ENCODE peak calls at places on chromosomes 7 and 10, in seven cellular contexts. F, O, Q, V, C, B and K are unnamed samples.

GRCh38 chr7:116859323-116859722 is 3.1 kb upstream of the CAPZA2 start:
- DNase-seq in F (no peak), O (no peak), Q (no peak), V (no peak), C (no peak), B (no peak), K (no peak)

GRCh38 chr7:91347288-91347687 is 83.1 kb downstream of the FZD1 start:
- DNase-seq in F (no peak), O (no peak), Q (peak; percentile 32), V (no peak), C (no peak), B (peak; percentile 25), K (no peak)

GRCh38 chr10:105252908-105253307 is 611.8 kb downstream of the SORCS3 start:
- DNase-seq in F (no peak), O (no peak), Q (no peak), V (no peak), C (no peak), B (no peak), K (no peak)

GRCh38 chr7:100632951-100633717 is 8.2 kb downstream of the TFR2 start:
- DNase-seq in F (peak; percentile 60), O (peak; percentile 52), Q (peak; percentile 19), V (no peak), C (no peak), B (peak; percentile 23), K (peak; percentile 34)

GRCh38 chr10:74813860-74814259 is 12.5 kb upstream of the KAT6B start:
- DNase-seq in F (no peak), O (no peak), Q (no peak), V (no peak), C (no peak), B (no peak), K (no peak)

GRCh38 chr10:74821501-74821900 is 4.9 kb upstream of the KAT6B start:
- DNase-seq in F (no peak), O (peak; percentile 63), Q (no peak), V (no peak), C (no peak), B (peak; percentile 5), K (no peak)

GRCh38 chr10:110260746-110261477 is 43.8 kb downstream of the SMNDC1 start:
- DNase-seq in F (no peak), O (no peak), Q (no peak), V (no peak), C (no peak), B (peak; percentile 7), K (no peak)

GRCh38 chr10:131881104-131881880 is 19.5 kb upstream of the PPP2R2D start:
- DNase-seq in F (no peak), O (no peak), Q (no peak), V (no peak), C (no peak), B (no peak), K (no peak)

GRCh38 chr7:139602143-139602722 is 78.7 kb downstream of the CLEC2L start:
- DNase-seq in F (no peak), O (no peak), Q (no peak), V (no peak), C (no peak), B (no peak), K (no peak)

GRCh38 chr7:118615686-118616085 is 391.2 kb downstream of the ANKRD7 start:
- DNase-seq in F (no peak), O (no peak), Q (no peak), V (no peak), C (no peak), B (no peak), K (no peak)

GRCh38 chr10:124249812-124250432 is 156.5 kb upstream of the CHST15 start:
- DNase-seq in F (no peak), O (no peak), Q (no peak), V (no peak), C (no peak), B (no peak), K (no peak)

GRCh38 chr10:53841746-53842145 is 959.3 kb downstream of the PCDH15 start:
- DNase-seq in F (no peak), O (no peak), Q (no peak), V (no peak), C (no peak), B (no peak), K (no peak)

GRCh38 chr10:133182791-133183645 is 23.0 kb downstream of the KNDC1 start:
- DNase-seq in F (no peak), O (no peak), Q (no peak), V (no peak), C (no peak), B (no peak), K (no peak)

GRCh38 chr10:6833458-6834011 is 253.5 kb upstream of the PRKCQ start:
- DNase-seq in F (no peak), O (no peak), Q (no peak), V (no peak), C (no peak), B (no peak), K (no peak)

GRCh38 chr7:70630647-70631457 is 501.1 kb upstream of the GALNT17 start:
- DNase-seq in F (peak; percentile 53), O (no peak), Q (no peak), V (no peak), C (no peak), B (no peak), K (no peak)

GRCh38 chr10:125060038-125060437 is 100.3 kb downstream of the CTBP2 start:
- DNase-seq in F (no peak), O (no peak), Q (no peak), V (no peak), C (no peak), B (no peak), K (no peak)

GRCh38 chr10:99430451-99431189 is at the start of gene GOT1:
- DNase-seq in F (peak; percentile 97), O (peak; percentile 96), Q (peak; percentile 98), V (peak; percentile 88), C (peak; percentile 92), B (peak; percentile 98), K (peak; percentile 97)

GRCh38 chr10:30358206-30358605 is 9.1 kb upstream of the MTPAP start:
- DNase-seq in F (no peak), O (no peak), Q (no peak), V (no peak), C (no peak), B (no peak), K (no peak)
- H3K27me3 ChIP-seq in F (no peaks in the 10 kb centered on the region), O (no peaks in the 10 kb centered on the region), Q (no peaks in the 10 kb centered on the region), V (no peaks in the 10 kb centered on the region), C (no peaks in the 10 kb centered on the region), B (no peaks in the 10 kb centered on the region), K (no peaks in the 10 kb centered on the region)

GRCh38 chr7:155375337-155376277 is 77.9 kb downstream of the INSIG1 start:
- DNase-seq in F (no peak), O (no peak), Q (no peak), V (no peak), C (no peak), B (no peak), K (no peak)

GRCh38 chr7:155372782-155373358 is 75.2 kb downstream of the INSIG1 start:
- DNase-seq in F (no peak), O (no peak), Q (no peak), V (no peak), C (no peak), B (no peak), K (no peak)

GRCh38 chr7:155371884-155372781 is 74.5 kb downstream of the INSIG1 start:
- DNase-seq in F (peak; percentile 40), O (no peak), Q (no peak), V (no peak), C (no peak), B (no peak), K (no peak)

GRCh38 chr7:155374276-155375252 is 76.9 kb downstream of the INSIG1 start:
- DNase-seq in F (no peak), O (no peak), Q (no peak), V (no peak), C (no peak), B (no peak), K (no peak)

GRCh38 chr7:155373359-155374273 is 75.9 kb downstream of the INSIG1 start:
- DNase-seq in F (no peak), O (no peak), Q (no peak), V (no peak), C (no peak), B (no peak), K (no peak)
- H3K4me3 ChIP-seq in F (peak overlapping the region; percentile 54), O (no peak overlapping the region), Q (no peak overlapping the region), V (peak overlapping the region; percentile 41), C (peak overlapping the region; percentile 68), B (no peak overlapping the region), K (peak overlapping the region; percentile 13)

GRCh38 chr7:44257213-44257612 is 56.4 kb downstream of the YKT6 start:
- DNase-seq in F (no peak), O (no peak), Q (no peak), V (no peak), C (no peak), B (no peak), K (no peak)
- H3K27ac ChIP-seq in F (peak overlapping the region; percentile 94), O (peak overlapping the region; percentile 38), Q (peak overlapping the region; percentile 89), V (peak overlapping the region; percentile 82), C (peak overlapping the region; percentile 98), B (no peak overlapping the region), K (peak overlapping the region; percentile 85)

GRCh38 chr10:71396714-71397339 is at the start of gene CDH23:
- DNase-seq in F (no peak), O (no peak), Q (peak; percentile 54), V (no peak), C (no peak), B (peak; percentile 25), K (peak; percentile 42)

GRCh38 chr10:71398991-71399375 is 2.3 kb downstream of the CDH23 start:
- DNase-seq in F (no peak), O (no peak), Q (no peak), V (no peak), C (no peak), B (no peak), K (no peak)

GRCh38 chr10:71396084-71396713 is 521 bp upstream of the CDH23 start:
- DNase-seq in F (peak; percentile 72), O (no peak), Q (peak; percentile 64), V (no peak), C (no peak), B (peak; percentile 47), K (no peak)

GRCh38 chr10:71395621-71396020 is 1.1 kb upstream of the CDH23 start:
- DNase-seq in F (no peak), O (no peak), Q (no peak), V (no peak), C (no peak), B (no peak), K (no peak)

GRCh38 chr10:71397340-71398212 is 856 bp downstream of the CDH23 start:
- DNase-seq in F (no peak), O (no peak), Q (no peak), V (no peak), C (no peak), B (peak; percentile 15), K (no peak)
- H3K27me3 ChIP-seq in F (peaks cover 22% of the 10 kb centered on the region), O (peaks cover 82% of the 10 kb centered on the region), Q (peaks cover 49% of the 10 kb centered on the region), V (peaks cover 29% of the 10 kb centered on the region), C (no peaks in the 10 kb centered on the region), B (peaks cover 15% of the 10 kb centered on the region), K (peaks cover 9% of the 10 kb centered on the region)

GRCh38 chr10:11227103-11227502 is 209.4 kb downstream of the CELF2 start:
- DNase-seq in F (no peak), O (no peak), Q (no peak), V (no peak), C (no peak), B (no peak), K (peak; percentile 61)
- H3K4me3 ChIP-seq in F (no peak overlapping the region), O (no peak overlapping the region), Q (no peak overlapping the region), V (no peak overlapping the region), C (no peak overlapping the region), B (no peak overlapping the region), K (no peak overlapping the region)